ENCODE peak calls at places on chromosomes 13 and 19, in ten cellular contexts. P, H, I, Q, B, A, Y, M, F and O are unnamed samples.

GRCh38 chr19:19053508-19054314 is 10.1 kb upstream of the SLC25A42 start:
- DNase-seq in Y (peak), M (no peak), I (peak), A (peak), F (peak), Q (no peak), H (peak), B (peak), P (peak), O (peak)

GRCh38 chr19:22532388-22533310 is 101.5 kb upstream of the ZNF492 start:
- DNase-seq in P (peak), I (no peak), Y (peak), F (no peak), B (peak), M (peak), Q (peak), H (no peak), A (no peak), O (peak)

GRCh38 chr19:52942371-52943133 is 19.3 kb upstream of the ZNF888 start:
- DNase-seq in Q (peak), A (peak), P (peak), F (peak), M (peak), Y (peak), B (peak), H (peak), I (no peak), O (peak)

GRCh38 chr13:54415753-54416366 is 1387.2 kb downstream of the OLFM4 start:
- DNase-seq in B (no peak), M (no peak), Y (no peak), I (no peak), P (no peak), H (no peak), Q (no peak), A (no peak), F (no peak), O (no peak)

GRCh38 chr13:45592758-45593157 is 22.8 kb downstream of the ERICH6B start:
- DNase-seq in Q (no peak), I (no peak), F (no peak), Y (no peak), B (no peak), M (no peak), A (no peak), H (no peak), P (no peak), O (no peak)

GRCh38 chr13:40121711-40122110 is 466.2 kb downstream of the COG6 start:
- DNase-seq in Y (no peak), F (no peak), I (no peak), B (no peak), Q (no peak), A (no peak), P (no peak), H (no peak), M (no peak), O (no peak)

GRCh38 chr19:38478273-38478971 is 44.9 kb downstream of the RYR1 start:
- DNase-seq in F (no peak), B (no peak), Q (no peak), M (no peak), I (no peak), A (no peak), Y (peak), H (peak), P (no peak), O (no peak)

GRCh38 chr19:37977992-37978391 is 71.0 kb downstream of the SIPA1L3 start:
- DNase-seq in Q (no peak), B (no peak), P (no peak), A (no peak), H (no peak), M (peak), F (peak), Y (no peak), I (no peak), O (no peak)

GRCh38 chr13:89457977-89458376 is 1786.8 kb downstream of the SLITRK5 start:
- DNase-seq in I (no peak), P (no peak), A (no peak), B (no peak), F (peak), Y (no peak), Q (no peak), H (no peak), M (no peak), O (no peak)

GRCh38 chr19:17841810-17842662 is 5.7 kb downstream of the JAK3 start:
- DNase-seq in Y (peak), M (no peak), F (peak), H (no peak), A (peak), B (peak), P (peak), Q (peak), I (peak), O (peak)

GRCh38 chr13:114279770-114280169 is 1.6 kb upstream of the UPF3A start:
- DNase-seq in P (no peak), A (peak), H (no peak), M (no peak), B (no peak), I (no peak), Y (peak), Q (no peak), F (no peak), O (no peak)

GRCh38 chr13:101258071-101258470 is 158.2 kb downstream of the NALCN start:
- DNase-seq in M (no peak), I (no peak), B (no peak), A (no peak), H (peak), Y (peak), F (peak), P (no peak), Q (no peak), O (no peak)

GRCh38 chr19:5904302-5905071 is at the start of gene VMAC:
- DNase-seq in Q (peak), F (peak), A (peak), H (peak), M (peak), I (peak), B (peak), P (peak), Y (peak), O (peak)
- TF ChIP-seq POLR2A in Q (peak), F (no peak), A (no peak), H (peak), M (no peak), I (peak), B (no peak), P (peak), Y (peak), O (peak)

DNA sequence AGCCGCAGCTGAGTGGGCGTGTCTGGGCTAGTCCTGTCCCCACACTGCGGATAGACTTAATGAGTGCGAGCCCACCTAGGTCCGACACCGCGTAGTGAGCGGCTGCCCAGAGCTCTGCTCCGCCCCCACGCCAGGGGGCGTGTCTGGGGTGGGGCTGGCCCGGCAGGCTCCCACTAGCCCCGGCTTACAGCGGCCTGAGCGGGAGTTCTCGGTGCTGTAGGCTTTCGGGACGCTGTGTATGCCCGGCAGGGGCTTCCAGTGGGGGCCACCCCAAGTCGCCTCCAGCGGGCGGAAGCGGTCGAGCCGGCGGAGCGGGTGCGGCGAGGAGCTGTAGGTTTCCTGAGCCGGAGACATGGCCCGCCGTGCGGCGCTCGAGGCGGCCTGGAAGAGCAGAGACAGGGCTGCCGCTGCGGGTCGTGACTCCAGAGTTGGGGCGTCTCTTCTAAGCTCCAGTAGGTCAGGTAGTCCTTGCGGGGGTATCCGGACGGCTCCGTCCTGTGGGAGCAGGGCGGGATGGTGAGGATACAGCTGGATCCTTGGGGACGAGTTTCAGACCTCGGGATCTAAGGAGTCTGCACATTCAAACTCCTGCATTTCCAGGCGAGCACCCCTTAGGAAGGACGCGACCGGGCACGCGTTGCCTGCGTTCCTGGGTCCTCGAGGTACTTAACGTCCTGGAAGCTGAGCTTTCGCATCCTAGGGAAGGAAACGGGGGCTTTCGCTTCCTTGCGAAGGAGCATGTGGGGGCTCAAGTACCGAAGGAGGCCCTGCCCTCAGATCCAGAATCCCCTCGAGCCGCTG is 1.2 kb downstream of the CGB7 start:
- DNase-seq in M (no peak), Q (peak), F (peak), I (no peak), H (peak), Y (peak), P (peak), A (peak), B (no peak), O (peak)
- TF ChIP-seq CTCF in M (no peak), Q (peak), F (peak), I (peak), H (peak), Y (peak), P (peak), A (peak), B (peak), O (no peak)

GRCh38 chr19:46660601-46661019 is 372 bp downstream of the DACT3 start:
- DNase-seq in B (no peak), H (no peak), F (no peak), Q (no peak), M (no peak), P (peak), A (no peak), I (no peak), Y (no peak), O (no peak)

GRCh38 chr19:46659151-46660007 is 1.6 kb downstream of the DACT3 start:
- DNase-seq in F (no peak), A (peak), Y (peak), Q (no peak), M (no peak), P (peak), H (no peak), I (no peak), B (peak), O (no peak)

GRCh38 chr19:46661735-46662592 is 982 bp upstream of the DACT3 start:
- DNase-seq in P (peak), H (peak), Q (peak), M (peak), B (peak), Y (peak), I (no peak), F (peak), A (peak), O (peak)

GRCh38 chr19:46661020-46661731 is at the start of gene DACT3:
- DNase-seq in B (peak), A (peak), F (peak), M (peak), Y (peak), I (peak), Q (peak), P (peak), H (peak), O (peak)

DNA sequence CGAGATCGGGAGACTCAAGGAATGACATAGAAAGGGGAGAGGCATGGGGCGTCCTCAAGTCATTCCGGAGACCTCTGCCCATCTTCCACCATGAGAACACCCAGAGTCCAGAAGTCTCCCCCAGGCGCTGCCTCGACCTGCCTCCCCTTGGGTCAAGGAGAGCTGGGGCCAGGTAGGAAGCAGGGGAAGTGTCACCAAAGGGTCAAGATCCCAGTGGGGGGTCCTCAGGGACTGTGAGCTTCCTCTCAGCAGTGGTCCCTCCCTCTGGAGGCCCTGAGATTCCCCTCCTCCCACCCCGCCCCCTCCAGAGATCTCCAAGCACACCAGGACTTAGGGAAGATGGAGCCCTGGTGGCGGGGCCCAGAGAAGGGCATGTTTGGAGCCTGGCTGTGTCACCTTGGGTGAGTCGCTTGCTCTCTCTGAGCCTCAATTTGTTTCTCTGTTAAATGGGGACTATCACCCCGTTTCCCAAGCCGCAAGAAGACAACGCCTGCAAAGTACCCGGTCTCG is 919 bp downstream of the DACT3 start:
- DNase-seq in P (peak), F (no peak), H (no peak), A (peak), Q (no peak), M (no peak), Y (peak), I (no peak), B (peak), O (no peak)
- H3K4me3 ChIP-seq in P (peak), F (peak), H (no peak), A (peak), Q (peak), M (peak), Y (no peak), I (peak), B (peak), O (peak)

DNA sequence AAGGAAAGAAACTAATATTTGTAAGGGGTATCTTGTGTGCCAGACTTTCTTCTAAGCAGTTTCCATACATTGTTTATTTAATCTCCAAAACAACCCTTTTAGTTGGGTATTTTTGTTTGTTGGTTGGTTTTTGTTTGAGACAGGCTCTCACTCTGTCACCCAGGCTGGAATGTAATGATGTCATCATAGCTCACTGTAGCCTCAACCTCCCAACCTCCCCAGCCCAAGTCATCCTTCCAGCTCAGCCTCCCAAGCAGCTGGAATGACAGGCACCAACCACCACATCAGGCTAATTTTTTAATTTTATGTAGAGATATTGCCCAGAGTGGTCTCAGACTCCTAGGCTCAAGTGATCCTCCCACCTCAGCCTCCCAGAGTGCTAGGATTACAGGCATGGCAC is 41.2 kb upstream of the LSM14A start:
- DNase-seq in H (no peak), Q (no peak), A (no peak), M (no peak), F (peak), Y (no peak), P (no peak), B (no peak), I (no peak), O (no peak)
- TF ChIP-seq POLR2A in H (no peak), Q (no peak), A (no peak), M (no peak), F (no peak), Y (no peak), P (no peak), B (no peak), I (no peak), O (no peak)

GRCh38 chr19:51511353-51511752 is 9.8 kb upstream of the SIGLEC12 start:
- DNase-seq in P (no peak), H (peak), I (peak), F (no peak), Y (peak), M (no peak), B (no peak), A (no peak), Q (no peak), O (no peak)
- TF ChIP-seq CTCF in P (no peak), H (peak), I (peak), F (no peak), Y (peak), M (no peak), B (no peak), A (peak), Q (no peak), O (no peak)